ENCODE peak calls at places on chromosomes 12 and 14, in four cellular contexts. J is fibroblast of pulmonary artery, T is spleen, E is fibroblast of lung. Z is an unnamed sample.

GRCh38 chr12:127245437-127245836 is 1021.5 kb upstream of the TMEM132C start:
- DNase-seq in T (no peak), E (no peak), J (peak), Z (peak)

GRCh38 chr14:91395466-91395865 is 22.2 kb downstream of the CCDC88C start:
- DNase-seq in J (no peak), T (no peak), E (no peak), Z (no peak)

GRCh38 chr14:56598519-56598918 is 18.9 kb downstream of the TMEM260 start:
- DNase-seq in T (no peak), E (no peak), J (no peak), Z (no peak)

GRCh38 chr12:19461986-19462385 is 22.7 kb downstream of the AEBP2 start:
- DNase-seq in J (no peak), E (no peak), T (no peak), Z (no peak)

GRCh38 chr12:100797786-100798580 is 3.4 kb downstream of the ANO4 start:
- DNase-seq in J (no peak), T (no peak), E (no peak), Z (no peak)

GRCh38 chr14:104277416-104278213 is 139.2 kb downstream of the KIF26A start:
- DNase-seq in T (no peak), J (no peak), E (no peak), Z (no peak)

GRCh38 chr12:105418821-105419291 is 88.4 kb downstream of the C12orf75 start:
- DNase-seq in E (no peak), T (no peak), J (no peak), Z (peak)

GRCh38 chr12:26767865-26768264 is 65.1 kb downstream of the ITPR2 start:
- DNase-seq in J (no peak), T (no peak), E (no peak), Z (no peak)

GRCh38 chr12:115922952-115923564 is 354.4 kb downstream of the MED13L start:
- DNase-seq in J (peak), E (peak), T (no peak), Z (no peak)

GRCh38 chr12:114335607-114336006 is 70.3 kb downstream of the TBX5 start:
- DNase-seq in J (no peak), E (no peak), T (no peak), Z (no peak)

GRCh38 chr14:106518054-106518943 is 991.9 kb downstream of the TMEM121 start:
- DNase-seq in T (peak), E (no peak), J (no peak), Z (no peak)

GRCh38 chr12:123938679-123939480 is 33.8 kb downstream of the CCDC92 start:
- DNase-seq in J (no peak), E (no peak), T (peak), Z (no peak)

GRCh38 chr12:120394483-120395367 is 25.8 kb upstream of the MSI1 start:
- DNase-seq in T (no peak), J (no peak), E (no peak), Z (no peak)

GRCh38 chr12:131600160-131600532 is 110.7 kb upstream of the SFSWAP start:
- DNase-seq in E (no peak), T (no peak), J (no peak), Z (no peak)

GRCh38 chr12:67663121-67663520 is 14.6 kb downstream of the DYRK2 start:
- DNase-seq in T (no peak), J (peak), E (peak), Z (peak)

GRCh38 chr12:112413846-112414625 is 4.6 kb upstream of the RPL6 start:
- DNase-seq in E (no peak), J (no peak), T (no peak), Z (no peak)

GRCh38 chr14:51236314-51236713 is 3.7 kb upstream of the TMX1 start:
- DNase-seq in J (peak), E (peak), T (no peak), Z (no peak)

GRCh38 chr14:65750906-65751305 is 338.4 kb downstream of the FUT8 start:
- DNase-seq in E (no peak), T (no peak), J (no peak), Z (no peak)

GRCh38 chr12:93484315-93484981 is 17.1 kb downstream of the MRPL42 start:
- DNase-seq in J (peak), E (peak), T (no peak), Z (peak)

GRCh38 chr14:105181542-105182295 is 607 bp upstream of the NUDT14 start:
- DNase-seq in T (no peak), J (no peak), E (no peak), Z (no peak)

GRCh38 chr12:132419612-132420237 is 70.2 kb upstream of the FBRSL1 start:
- DNase-seq in T (no peak), E (no peak), J (peak), Z (no peak)

GRCh38 chr12:61894168-61894567 is 366.0 kb upstream of the USP15 start:
- DNase-seq in J (no peak), T (no peak), E (no peak), Z (no peak)

GRCh38 chr14:101070540-101071492 is 167.3 kb upstream of the RTL1 start:
- DNase-seq in T (peak), E (no peak), J (no peak), Z (no peak)

GRCh38 chr14:54175298-54175942 is 218.8 kb upstream of the BMP4 start:
- DNase-seq in J (peak), E (peak), T (no peak), Z (peak)

GRCh38 chr14:52072266-52072780 is 3.5 kb upstream of the NID2 start:
- DNase-seq in J (no peak), T (no peak), E (no peak), Z (no peak)

GRCh38 chr14:80762829-80763228 is 178.7 kb downstream of the CEP128 start:
- DNase-seq in T (no peak), J (no peak), E (no peak), Z (no peak)

GRCh38 chr12:8563383-8563782 is 22.7 kb upstream of the CLEC4E start:
- DNase-seq in T (no peak), E (no peak), J (no peak), Z (no peak)

GRCh38 chr14:50399251-50400032 is 2.8 kb upstream of the CDKL1 start:
- DNase-seq in T (no peak), J (peak), E (peak), Z (peak)

GRCh38 chr12:23949212-23950010 is at the start of gene SOX5:
- DNase-seq in E (peak), T (no peak), J (peak), Z (peak)

GRCh38 chr12:116880213-116880816 is 926 bp downstream of the HRK start:
- DNase-seq in J (no peak), E (peak), T (peak), Z (no peak)

GRCh38 chr14:42185718-42186117 is 579.0 kb downstream of the LRFN5 start:
- DNase-seq in T (no peak), J (no peak), E (no peak), Z (no peak)

GRCh38 chr12:27096420-27096819 is 14.0 kb upstream of the C12orf71 start:
- DNase-seq in T (no peak), E (no peak), J (no peak), Z (no peak)

GRCh38 chr12:79674629-79675028 is 16.1 kb downstream of the PAWR start:
- DNase-seq in E (peak), T (no peak), J (no peak), Z (peak)

GRCh38 chr12:3131129-3131528 is 54.0 kb downstream of the TSPAN9 start:
- DNase-seq in J (no peak), E (no peak), T (no peak), Z (no peak)

GRCh38 chr14:54353266-54353665 is 43.5 kb upstream of the CDKN3 start:
- DNase-seq in E (no peak), J (no peak), T (no peak), Z (no peak)

GRCh38 chr12:74610711-74611110 is 73.1 kb downstream of the ATXN7L3B start:
- DNase-seq in T (no peak), J (no peak), E (no peak), Z (no peak)
- TF ChIP-seq CTCF in T (no peak), J (no peak), E (no peak), Z (no peak)

GRCh38 chr14:94613720-94614644 is 1.8 kb downstream of the SERPINA3 start:
- DNase-seq in E (no peak), T (peak), J (no peak), Z (no peak)
- TF ChIP-seq CTCF in E (no peak), T (no peak), J (no peak), Z (no peak)

GRCh38 chr14:77026930-77027537 is 1.5 kb downstream of the IRF2BPL start:
- DNase-seq in E (peak), T (peak), J (peak), Z (peak)
- TF ChIP-seq CTCF in E (no peak), T (no peak), J (no peak), Z (no peak)

GRCh38 chr12:75623631-75624118 is 112.3 kb upstream of the KRR1 start:
- DNase-seq in E (peak), J (peak), T (no peak), Z (peak)
- TF ChIP-seq CTCF in E (no peak), J (peak), T (no peak), Z (peak)

GRCh38 chr12:103331643-103332042 is 164.1 kb downstream of the C12orf42 start:
- DNase-seq in J (no peak), T (no peak), E (no peak), Z (no peak)
- TF ChIP-seq CTCF in J (no peak), T (no peak), E (no peak), Z (no peak)

Z was measured in AG10803.